ENCODE peak calls at places on chromosomes 11 and 22, in six cellular contexts. T, H, J, P, B and D are unnamed samples.

GRCh38 chr11:44316388-44317240 is 6.7 kb upstream of the ALX4 start:
- DNase-seq in P (no peak), B (no peak), J (no peak), T (no peak), H (no peak), D (no peak)

GRCh38 chr11:35893796-35894475 is 49.9 kb upstream of the LDLRAD3 start:
- DNase-seq in B (no peak), H (no peak), J (no peak), P (no peak), T (no peak), D (peak)

GRCh38 chr11:66881436-66881835 is 24.6 kb downstream of the LRFN4 start:
- DNase-seq in T (no peak), J (no peak), B (no peak), H (no peak), P (no peak), D (no peak)

GRCh38 chr11:86511086-86511551 is 136.4 kb downstream of the CCDC81 start:
- DNase-seq in P (peak), H (no peak), T (no peak), J (no peak), B (no peak), D (peak)

GRCh38 chr11:121059605-121060004 is 35.7 kb downstream of the TBCEL start:
- DNase-seq in B (no peak), H (no peak), T (no peak), P (peak), J (no peak), D (no peak)

GRCh38 chr11:118956094-118956846 is at the start of gene UPK2:
- DNase-seq in H (peak), J (peak), T (peak), B (peak), P (peak), D (peak)

GRCh38 chr22:38951734-38952133 is 5.7 kb upstream of the APOBEC3A start:
- DNase-seq in B (no peak), T (no peak), H (no peak), P (peak), J (no peak), D (no peak)

GRCh38 chr22:31846161-31847115 is 92.6 kb downstream of the DEPDC5 start:
- DNase-seq in P (peak), T (no peak), H (no peak), B (no peak), J (no peak), D (no peak)

GRCh38 chr11:12761029-12761428 is 86.8 kb downstream of the TEAD1 start:
- DNase-seq in P (no peak), J (no peak), H (no peak), B (no peak), T (no peak), D (peak)

GRCh38 chr11:13073119-13073981 is 64.2 kb downstream of the RASSF10 start:
- DNase-seq in H (no peak), T (no peak), B (no peak), J (no peak), P (no peak), D (peak)

GRCh38 chr22:49368221-49368975 is 459.3 kb downstream of the BRD1 start:
- DNase-seq in B (no peak), T (peak), J (no peak), P (no peak), H (peak), D (no peak)

GRCh38 chr11:120773501-120774031 is 250.3 kb upstream of the TBCEL start:
- DNase-seq in J (no peak), B (no peak), H (no peak), T (no peak), P (no peak), D (no peak)

GRCh38 chr11:8839306-8839956 is 71.6 kb upstream of the AKIP1 start:
- DNase-seq in T (no peak), B (no peak), H (no peak), P (no peak), J (no peak), D (no peak)

GRCh38 chr11:71311928-71312510 is 59.6 kb upstream of the SHANK2 start:
- DNase-seq in T (peak), H (peak), J (no peak), P (no peak), B (no peak), D (no peak)

GRCh38 chr11:31809543-31809856 is 1.6 kb downstream of the PAX6 start:
- DNase-seq in B (no peak), J (no peak), P (no peak), T (no peak), H (no peak), D (no peak)

GRCh38 chr22:32588063-32588462 is 113.5 kb downstream of the FBXO7 start:
- DNase-seq in P (no peak), J (no peak), T (no peak), H (no peak), B (no peak), D (no peak)

GRCh38 chr11:83736689-83737088 is 450.5 kb upstream of the CCDC90B start:
- DNase-seq in B (no peak), T (no peak), J (no peak), P (no peak), H (no peak), D (no peak)

GRCh38 chr22:23207786-23208325 is 27.5 kb downstream of the BCR start:
- DNase-seq in J (no peak), P (no peak), B (no peak), H (no peak), T (no peak), D (no peak)

GRCh38 chr11:73344191-73344607 is 32.0 kb upstream of the RELT start:
- DNase-seq in T (no peak), J (no peak), P (no peak), H (peak), B (no peak), D (no peak)

GRCh38 chr11:72772059-72772458 is 19.9 kb upstream of the ARAP1 start:
- DNase-seq in P (no peak), T (no peak), J (no peak), B (no peak), H (no peak), D (no peak)

GRCh38 chr11:75325713-75326438 is 25.6 kb downstream of the ARRB1 start:
- DNase-seq in P (no peak), H (peak), J (peak), B (no peak), T (no peak), D (peak)

GRCh38 chr22:20569059-20570058 is 61.9 kb downstream of the MED15 start:
- DNase-seq in P (no peak), H (peak), J (peak), B (no peak), T (no peak), D (peak)

GRCh38 chr11:132007184-132007583 is 636.8 kb downstream of the NTM start:
- DNase-seq in T (no peak), J (no peak), H (no peak), B (no peak), P (no peak), D (no peak)

GRCh38 chr11:133598879-133599278 is 66.6 kb upstream of the OPCML start:
- DNase-seq in B (no peak), T (no peak), H (no peak), J (no peak), P (no peak), D (no peak)

GRCh38 chr11:12824281-12825041 is 150.2 kb downstream of the TEAD1 start:
- DNase-seq in H (no peak), P (peak), J (no peak), B (no peak), T (no peak), D (no peak)

GRCh38 chr11:36885154-36885553 is 287.1 kb upstream of the RAG2 start:
- DNase-seq in T (no peak), H (no peak), J (no peak), B (no peak), P (no peak), D (no peak)

GRCh38 chr11:133836076-133836548 is 9.2 kb downstream of the SPATA19 start:
- DNase-seq in T (no peak), H (no peak), P (no peak), J (no peak), B (no peak), D (no peak)

GRCh38 chr22:19062139-19062789 is 59.9 kb downstream of the DGCR2 start:
- DNase-seq in T (no peak), B (no peak), P (no peak), H (no peak), J (no peak), D (no peak)

GRCh38 chr22:30643055-30643875 is 7.7 kb downstream of the SLC35E4 start:
- DNase-seq in T (no peak), J (no peak), H (no peak), P (no peak), B (no peak), D (no peak)

GRCh38 chr11:14460147-14460546 is 39.5 kb downstream of the COPB1 start:
- DNase-seq in J (no peak), T (no peak), P (no peak), B (no peak), H (no peak), D (no peak)

GRCh38 chr11:74320538-74320937 is 9.1 kb upstream of the P4HA3 start:
- DNase-seq in H (no peak), B (no peak), J (no peak), T (no peak), P (no peak), D (no peak)

GRCh38 chr11:14638561-14638960 is 5.0 kb upstream of the PDE3B start:
- DNase-seq in T (no peak), B (no peak), J (no peak), P (peak), H (no peak), D (no peak)

GRCh38 chr11:107457205-107457557 is 444 bp downstream of the CWF19L2 start:
- DNase-seq in P (no peak), T (no peak), J (no peak), B (no peak), H (no peak), D (peak)